ENCODE peak calls at places on chromosomes 1 and 21, in five cellular contexts. N is stomach, U is sigmoid colon, M is GM23338, A is HepG2. Z is an unnamed sample.

GRCh38 chr1:205541161-205541886 is 36.9 kb downstream of the CDK18 start:
- DNase-seq in N (peak; percentile 20), A (no peak), M (no peak), U (no peak), Z (no peak)

GRCh38 chr1:58964880-58965279 is 181.0 kb upstream of the JUN start:
- DNase-seq in U (no peak), A (peak; percentile 51), M (no peak), N (peak; percentile 52), Z (no peak)

GRCh38 chr1:237124856-237125462 is 83.0 kb downstream of the RYR2 start:
- DNase-seq in U (no peak), N (no peak), M (peak; percentile 84), A (peak; percentile 13), Z (no peak)

GRCh38 chr1:33764149-33764548 is 99.7 kb upstream of the HMGB4 start:
- DNase-seq in N (no peak), A (no peak), U (no peak), M (no peak), Z (no peak)

GRCh38 chr1:180000575-180000974 is 46.0 kb downstream of the CEP350 start:
- DNase-seq in N (no peak), U (no peak), A (no peak), M (no peak), Z (no peak)

GRCh38 chr1:239386453-239387303 is at the start of gene CHRM3:
- DNase-seq in U (peak; percentile 90), M (peak; percentile 81), A (no peak), N (peak; percentile 89), Z (no peak)

GRCh38 chr1:54077359-54077758 is 24.0 kb downstream of the TCEANC2 start:
- DNase-seq in U (no peak), N (no peak), M (no peak), A (no peak), Z (no peak)

GRCh38 chr1:61724721-61725694 is at the start of gene TM2D1:
- DNase-seq in M (peak; percentile 95), N (peak; percentile 89), U (peak; percentile 95), A (peak; percentile 82), Z (peak; percentile 98)

GRCh38 chr1:87074001-87074795 is 159.8 kb downstream of the HS2ST1 start:
- DNase-seq in N (no peak), A (no peak), M (no peak), U (no peak), Z (no peak)

GRCh38 chr21:38938343-38938742 is 132.6 kb downstream of the ETS2 start:
- DNase-seq in A (no peak), U (no peak), N (no peak), M (peak; percentile 71), Z (no peak)

GRCh38 chr1:62088439-62088838 is 106.2 kb upstream of the L1TD1 start:
- DNase-seq in M (no peak), N (no peak), U (no peak), A (peak; percentile 50), Z (no peak)

GRCh38 chr1:213761845-213762407 is 225.8 kb upstream of the PROX1 start:
- DNase-seq in N (no peak), U (no peak), A (peak; percentile 42), M (peak; percentile 25), Z (no peak)

GRCh38 chr1:180228648-180229482 is 1.2 kb upstream of the LHX4 start:
- DNase-seq in N (no peak), U (peak; percentile 56), M (peak; percentile 55), A (no peak), Z (no peak)

GRCh38 chr1:14061204-14061603 is 361.2 kb downstream of the PRDM2 start:
- DNase-seq in N (no peak), A (no peak), M (no peak), U (no peak), Z (no peak)

GRCh38 chr1:16189921-16190499 is 22.4 kb downstream of the ARHGEF19 start:
- DNase-seq in M (no peak), A (no peak), N (no peak), U (no peak), Z (no peak)

GRCh38 chr1:77134359-77134758 is 84.9 kb downstream of the PIGK start:
- DNase-seq in A (peak; percentile 7), U (no peak), N (no peak), M (no peak), Z (no peak)

GRCh38 chr21:35367558-35367957 is 318.5 kb upstream of the RUNX1 start:
- DNase-seq in M (peak; percentile 4), N (no peak), A (no peak), U (no peak), Z (no peak)

GRCh38 chr1:3501856-3502665 is 47.6 kb downstream of the ARHGEF16 start:
- DNase-seq in A (peak; percentile 33), M (peak; percentile 88), U (peak; percentile 84), N (peak; percentile 34), Z (peak; percentile 88)

GRCh38 chr1:26913754-26914619 is at the start of gene NR0B2:
- DNase-seq in N (peak; percentile 96), M (no peak), U (no peak), A (peak; percentile 100), Z (peak; percentile 86)

GRCh38 chr1:107692580-107693345 is 272.2 kb downstream of the VAV3 start:
- DNase-seq in M (no peak), A (no peak), U (no peak), N (no peak), Z (no peak)

GRCh38 chr1:16145988-16146887 is 9.6 kb downstream of the EPHA2 start:
- DNase-seq in M (peak; percentile 95), N (peak; percentile 59), A (peak; percentile 90), U (peak; percentile 89), Z (no peak)

GRCh38 chr1:162984699-162985098 is 84.5 kb upstream of the RGS4 start:
- DNase-seq in A (no peak), M (no peak), U (no peak), N (no peak), Z (no peak)

GRCh38 chr1:38003261-38004250 is 1.8 kb downstream of the FHL3 start:
- DNase-seq in N (no peak), A (no peak), U (no peak), M (peak; percentile 41), Z (no peak)

GRCh38 chr1:172638249-172638648 is 20.7 kb upstream of the FASLG start:
- DNase-seq in N (no peak), U (no peak), M (no peak), A (no peak), Z (no peak)

GRCh38 chr1:43864111-43865045 is 69.2 kb upstream of the ARTN start:
- DNase-seq in A (no peak), M (no peak), N (no peak), U (no peak), Z (no peak)

GRCh38 chr1:239098400-239099037 is 287.8 kb upstream of the CHRM3 start:
- DNase-seq in U (no peak), A (no peak), M (no peak), N (no peak), Z (no peak)

GRCh38 chr1:55209247-55209646 is 5.9 kb downstream of the USP24 start:
- DNase-seq in M (peak; percentile 42), N (no peak), U (no peak), A (no peak), Z (no peak)

GRCh38 chr1:151364996-151365395 is 7.5 kb downstream of the SELENBP1 start:
- DNase-seq in A (no peak), U (no peak), M (peak; percentile 38), N (no peak), Z (peak; percentile 33)

GRCh38 chr1:228236744-228237143 is 28.9 kb downstream of the OBSCN start:
- DNase-seq in M (peak; percentile 94), U (no peak), N (peak; percentile 49), A (peak; percentile 55), Z (no peak)

GRCh38 chr1:231566468-231566867 is 38.0 kb downstream of the TSNAX start:
- DNase-seq in N (no peak), A (no peak), M (no peak), U (no peak), Z (no peak)

GRCh38 chr1:197781998-197782718 is 6.9 kb upstream of the DENND1B start:
- DNase-seq in U (no peak), A (no peak), M (no peak), N (no peak), Z (no peak)

GRCh38 chr1:23122796-23123195 is 45.9 kb downstream of the LUZP1 start:
- DNase-seq in N (no peak), U (no peak), A (no peak), M (no peak), Z (no peak)

GRCh38 chr1:47805826-47806450 is 191.2 kb downstream of the TRABD2B start:
- DNase-seq in A (no peak), N (no peak), M (no peak), U (no peak), Z (no peak)

GRCh38 chr21:39483917-39484316 is 32.1 kb downstream of the SH3BGR start:
- DNase-seq in A (no peak), M (no peak), U (no peak), N (no peak), Z (no peak)

GRCh38 chr1:86774305-86775304 is 70.2 kb downstream of the SH3GLB1 start:
- DNase-seq in A (peak; percentile 100), N (peak; percentile 41), U (peak; percentile 72), M (peak; percentile 54), Z (peak; percentile 82)

DNA sequence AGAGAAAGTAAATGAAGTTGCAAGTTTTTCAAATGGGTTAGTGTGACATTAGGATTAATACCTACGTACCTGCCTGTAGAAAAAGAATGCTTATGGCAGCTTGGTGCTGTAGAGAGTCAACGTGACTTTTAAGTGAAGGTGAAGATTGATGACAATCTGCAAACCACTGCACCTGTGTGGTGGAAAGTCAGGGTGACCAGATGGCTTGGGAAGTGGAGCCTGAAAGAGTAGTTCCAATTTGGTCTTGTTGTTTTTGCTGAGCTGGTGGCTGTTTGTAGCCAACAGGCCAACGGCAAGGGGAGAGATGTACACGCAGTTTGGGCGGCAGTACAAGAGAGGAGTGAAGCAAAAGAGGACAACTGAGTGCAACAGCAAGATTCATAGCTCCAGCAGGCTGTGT is 78.1 kb upstream of the JAK1 start:
- DNase-seq in N (no peak), U (no peak), A (no peak), M (no peak), Z (no peak)
- TF ChIP-seq POLR2AphosphoS5 in N (no peak), U (no peak), A (no peak), M (no peak), Z (no peak)

GRCh38 chr1:31795096-31795675 is 20.6 kb downstream of the SPOCD1 start:
- DNase-seq in M (no peak), N (no peak), A (no peak), U (peak; percentile 11), Z (no peak)
- H3K27ac ChIP-seq in M (no peak overlapping the region), N (no peak overlapping the region), A (no peak overlapping the region), U (no peak overlapping the region), Z (no peak overlapping the region)

DNA sequence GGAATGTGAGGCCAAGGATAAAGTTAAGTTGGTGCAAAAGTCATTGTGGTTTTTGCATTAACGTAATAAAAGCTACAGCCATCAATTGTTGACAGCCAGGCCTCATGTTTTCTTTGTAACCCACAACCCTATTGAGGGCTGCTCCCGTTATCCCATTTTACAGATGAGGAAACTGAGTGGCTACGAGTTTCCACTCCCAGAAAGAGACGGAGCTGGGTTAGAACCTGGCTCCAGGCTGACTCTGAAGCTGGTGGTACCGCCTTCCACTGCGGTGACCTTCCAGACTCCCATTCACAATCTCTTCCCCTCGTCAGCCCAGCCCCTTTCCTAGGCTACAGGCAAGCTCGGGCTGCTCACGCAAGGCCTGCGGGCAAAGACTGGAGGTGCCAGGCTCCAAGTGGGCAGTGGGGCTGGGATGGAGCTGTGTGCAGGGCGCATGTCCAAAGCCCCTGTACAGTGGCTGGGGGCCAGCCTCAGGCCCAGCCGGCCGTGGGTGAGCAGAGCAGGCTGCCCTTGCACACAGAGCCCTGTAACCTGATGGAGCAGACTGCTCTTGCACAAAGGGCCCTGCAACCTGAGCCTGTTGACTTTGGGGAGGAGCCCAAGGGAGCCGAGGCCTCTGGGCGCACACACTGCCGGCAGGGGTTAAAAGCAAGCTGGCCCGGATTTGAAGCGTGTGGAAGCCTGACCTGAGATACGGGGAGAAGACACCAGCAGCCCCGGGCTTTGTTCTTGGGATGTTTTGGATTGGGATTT is 97.4 kb upstream of the TMPRSS2 start:
- DNase-seq in M (no peak), N (peak; percentile 85), U (peak; percentile 47), A (peak; percentile 82), Z (no peak)
- TF ChIP-seq POLR2AphosphoS5 in M (no peak), N (no peak), U (no peak), A (no peak), Z (no peak)

GRCh38 chr1:201890223-201890622 is 1.5 kb downstream of the SHISA4 start:
- DNase-seq in U (peak; percentile 68), M (no peak), N (no peak), A (no peak), Z (peak; percentile 32)
- H3K27ac ChIP-seq in U (peak overlapping the region; percentile 97), M (no peak overlapping the region), N (no peak overlapping the region), A (no peak overlapping the region), Z (no peak overlapping the region)

Z was measured in spleen.